ENCODE peak calls at places on chromosomes 7 and 10, in nine cellular contexts. One of them, this sample, is unnamed.

GRCh38 chr7:17058568-17058967 is 176.8 kb upstream of the AGR3 start:
- DNase-seq in OCI-LY7: no peak
- DNase-seq in ELR: peak
- DNase-seq in GM18507: no peak
- DNase-seq in ovary: no peak
- DNase-seq in A549: no peak
- DNase-seq in NT2/D1: no peak
- DNase-seq in NCI-H460: no peak
- DNase-seq in activated CD4-positive, alpha-beta T cell treated with anti-CD3 and anti-CD28 coated beads, Interleukin-2, amount 50 U/mL, for 48 hours: no peak
- DNase-seq in this sample: no peak

GRCh38 chr10:103231047-103231551 is 14.6 kb upstream of the RPEL1 start:
- DNase-seq in A549: peak
- DNase-seq in ovary: no peak
- DNase-seq in GM18507: no peak
- DNase-seq in ELR: peak
- DNase-seq in OCI-LY7: no peak
- DNase-seq in NCI-H460: peak
- DNase-seq in NT2/D1: peak
- DNase-seq in activated CD4-positive, alpha-beta T cell treated with anti-CD3 and anti-CD28 coated beads, Interleukin-2, amount 50 U/mL, for 48 hours: no peak
- DNase-seq in this sample: no peak

GRCh38 chr7:130394421-130395188 is 14.3 kb downstream of the CPA1 start:
- DNase-seq in ovary: no peak
- DNase-seq in NT2/D1: no peak
- DNase-seq in activated CD4-positive, alpha-beta T cell treated with anti-CD3 and anti-CD28 coated beads, Interleukin-2, amount 50 U/mL, for 48 hours: peak
- DNase-seq in A549: no peak
- DNase-seq in ELR: no peak
- DNase-seq in NCI-H460: no peak
- DNase-seq in OCI-LY7: no peak
- DNase-seq in GM18507: no peak
- DNase-seq in this sample: no peak

GRCh38 chr7:20793686-20794394 is 7.2 kb upstream of the SP8 start:
- DNase-seq in A549: no peak
- DNase-seq in NT2/D1: no peak
- DNase-seq in activated CD4-positive, alpha-beta T cell treated with anti-CD3 and anti-CD28 coated beads, Interleukin-2, amount 50 U/mL, for 48 hours: no peak
- DNase-seq in OCI-LY7: no peak
- DNase-seq in ovary: no peak
- DNase-seq in ELR: no peak
- DNase-seq in NCI-H460: no peak
- DNase-seq in GM18507: no peak
- DNase-seq in this sample: no peak

GRCh38 chr7:83005410-83005809 is 157.3 kb downstream of the PCLO start:
- DNase-seq in NT2/D1: peak
- DNase-seq in ovary: no peak
- DNase-seq in activated CD4-positive, alpha-beta T cell treated with anti-CD3 and anti-CD28 coated beads, Interleukin-2, amount 50 U/mL, for 48 hours: no peak
- DNase-seq in A549: no peak
- DNase-seq in NCI-H460: no peak
- DNase-seq in GM18507: no peak
- DNase-seq in OCI-LY7: peak
- DNase-seq in ELR: peak
- DNase-seq in this sample: no peak

GRCh38 chr7:31850601-31851000 is 163.6 kb downstream of the PPP1R17 start:
- DNase-seq in GM18507: no peak
- DNase-seq in NCI-H460: peak
- DNase-seq in A549: no peak
- DNase-seq in ELR: no peak
- DNase-seq in ovary: no peak
- DNase-seq in OCI-LY7: no peak
- DNase-seq in NT2/D1: no peak
- DNase-seq in activated CD4-positive, alpha-beta T cell treated with anti-CD3 and anti-CD28 coated beads, Interleukin-2, amount 50 U/mL, for 48 hours: no peak
- DNase-seq in this sample: no peak

GRCh38 chr7:108805808-108806397 is 236.2 kb downstream of the DNAJB9 start:
- DNase-seq in activated CD4-positive, alpha-beta T cell treated with anti-CD3 and anti-CD28 coated beads, Interleukin-2, amount 50 U/mL, for 48 hours: no peak
- DNase-seq in ovary: no peak
- DNase-seq in ELR: peak
- DNase-seq in NT2/D1: peak
- DNase-seq in A549: peak
- DNase-seq in OCI-LY7: peak
- DNase-seq in GM18507: no peak
- DNase-seq in NCI-H460: peak
- DNase-seq in this sample: no peak

GRCh38 chr7:45514944-45515343 is 59.2 kb upstream of the ADCY1 start:
- DNase-seq in ELR: no peak
- DNase-seq in NT2/D1: no peak
- DNase-seq in OCI-LY7: no peak
- DNase-seq in NCI-H460: no peak
- DNase-seq in activated CD4-positive, alpha-beta T cell treated with anti-CD3 and anti-CD28 coated beads, Interleukin-2, amount 50 U/mL, for 48 hours: no peak
- DNase-seq in ovary: no peak
- DNase-seq in A549: no peak
- DNase-seq in GM18507: no peak
- DNase-seq in this sample: no peak

GRCh38 chr7:25887266-25887665 is 264.7 kb upstream of the NFE2L3 start:
- DNase-seq in GM18507: no peak
- DNase-seq in A549: no peak
- DNase-seq in OCI-LY7: no peak
- DNase-seq in NT2/D1: no peak
- DNase-seq in NCI-H460: no peak
- DNase-seq in ELR: no peak
- DNase-seq in activated CD4-positive, alpha-beta T cell treated with anti-CD3 and anti-CD28 coated beads, Interleukin-2, amount 50 U/mL, for 48 hours: no peak
- DNase-seq in ovary: no peak
- DNase-seq in this sample: no peak

GRCh38 chr7:122145937-122146336 is 1.9 kb upstream of the AASS start:
- DNase-seq in NT2/D1: peak
- DNase-seq in NCI-H460: no peak
- DNase-seq in ovary: no peak
- DNase-seq in activated CD4-positive, alpha-beta T cell treated with anti-CD3 and anti-CD28 coated beads, Interleukin-2, amount 50 U/mL, for 48 hours: no peak
- DNase-seq in A549: no peak
- DNase-seq in GM18507: no peak
- DNase-seq in ELR: no peak
- DNase-seq in OCI-LY7: no peak
- DNase-seq in this sample: no peak

GRCh38 chr10:118698421-118698820 is 56.3 kb downstream of the CACUL1 start:
- DNase-seq in activated CD4-positive, alpha-beta T cell treated with anti-CD3 and anti-CD28 coated beads, Interleukin-2, amount 50 U/mL, for 48 hours: peak
- DNase-seq in OCI-LY7: no peak
- DNase-seq in GM18507: peak
- DNase-seq in ELR: peak
- DNase-seq in A549: peak
- DNase-seq in NT2/D1: no peak
- DNase-seq in NCI-H460: no peak
- DNase-seq in ovary: no peak
- DNase-seq in this sample: no peak

GRCh38 chr7:140864732-140865131 is 60.0 kb downstream of the BRAF start:
- DNase-seq in OCI-LY7: no peak
- DNase-seq in NCI-H460: no peak
- DNase-seq in NT2/D1: no peak
- DNase-seq in A549: no peak
- DNase-seq in ovary: no peak
- DNase-seq in ELR: no peak
- DNase-seq in GM18507: no peak
- DNase-seq in activated CD4-positive, alpha-beta T cell treated with anti-CD3 and anti-CD28 coated beads, Interleukin-2, amount 50 U/mL, for 48 hours: no peak
- DNase-seq in this sample: no peak

GRCh38 chr10:109933984-109934565 is 10.8 kb upstream of the XPNPEP1 start:
- DNase-seq in A549: no peak
- DNase-seq in GM18507: no peak
- DNase-seq in NCI-H460: no peak
- DNase-seq in OCI-LY7: no peak
- DNase-seq in NT2/D1: peak
- DNase-seq in ovary: no peak
- DNase-seq in activated CD4-positive, alpha-beta T cell treated with anti-CD3 and anti-CD28 coated beads, Interleukin-2, amount 50 U/mL, for 48 hours: no peak
- DNase-seq in ELR: no peak
- DNase-seq in this sample: no peak

GRCh38 chr10:37765216-37765615 is 92.2 kb downstream of the ZNF248 start:
- DNase-seq in ovary: no peak
- DNase-seq in activated CD4-positive, alpha-beta T cell treated with anti-CD3 and anti-CD28 coated beads, Interleukin-2, amount 50 U/mL, for 48 hours: no peak
- DNase-seq in A549: no peak
- DNase-seq in GM18507: no peak
- DNase-seq in NT2/D1: no peak
- DNase-seq in OCI-LY7: no peak
- DNase-seq in ELR: no peak
- DNase-seq in NCI-H460: no peak
- DNase-seq in this sample: no peak

This sample was measured in tibial artery.